ENCODE peak calls at places on chromosomes 13 and 19, in eight cellular contexts. F is left lung, C is psoas muscle, Z is GM20000, Q is astrocyte, V is NB4, M is neural crest cell, N is RWPE1. S is an unnamed sample.

GRCh38 chr19:46470376-46470775 is 987 bp downstream of the PNMA8A start:
- DNase-seq in F (no peak), C (no peak), Z (no peak), Q (no peak), V (no peak), M (no peak), N (no peak), S (no peak)

GRCh38 chr19:38134538-38135149 is 89.4 kb downstream of the DPF1 start:
- DNase-seq in F (no peak), C (no peak), Z (peak), Q (no peak), V (peak), M (peak), N (no peak), S (no peak)

GRCh38 chr13:106468948-106469590 is 66.4 kb downstream of the EFNB2 start:
- DNase-seq in F (no peak), C (no peak), Z (no peak), Q (no peak), V (no peak), M (no peak), N (no peak), S (no peak)

GRCh38 chr13:42997381-42997780 is 5.3 kb upstream of the EPSTI1 start:
- DNase-seq in F (no peak), C (no peak), Z (peak), Q (no peak), V (no peak), M (no peak), N (no peak), S (no peak)

GRCh38 chr13:39036212-39036611 is 1.7 kb downstream of the PROSER1 start:
- DNase-seq in F (no peak), C (no peak), Z (no peak), Q (peak), V (peak), M (no peak), N (no peak), S (no peak)

GRCh38 chr19:38253788-38254187 is 2.4 kb downstream of the PPP1R14A start:
- DNase-seq in F (no peak), C (no peak), Z (no peak), Q (no peak), V (no peak), M (no peak), N (no peak), S (no peak)

GRCh38 chr13:106455777-106456176 is 79.7 kb downstream of the EFNB2 start:
- DNase-seq in F (no peak), C (no peak), Z (no peak), Q (peak), V (no peak), M (no peak), N (no peak), S (no peak)

GRCh38 chr19:35328851-35329285 is at the start of gene CD22:
- DNase-seq in F (peak), C (no peak), Z (no peak), Q (no peak), V (peak), M (no peak), N (no peak), S (no peak)

GRCh38 chr19:33252971-33253370 is 27.3 kb upstream of the SLC7A10 start:
- DNase-seq in F (peak), C (peak), Z (no peak), Q (no peak), V (peak), M (no peak), N (no peak), S (peak)

GRCh38 chr13:35646061-35646774 is 169.7 kb upstream of the MAB21L1 start:
- DNase-seq in F (no peak), C (no peak), Z (no peak), Q (no peak), V (no peak), M (no peak), N (no peak), S (no peak)

GRCh38 chr19:42185281-42185680 is 32.2 kb downstream of the DEDD2 start:
- DNase-seq in F (no peak), C (no peak), Z (no peak), Q (peak), V (peak), M (no peak), N (no peak), S (no peak)

GRCh38 chr13:97274782-97275252 is 52.7 kb downstream of the MBNL2 start:
- DNase-seq in F (no peak), C (no peak), Z (no peak), Q (peak), V (no peak), M (no peak), N (peak), S (no peak)

GRCh38 chr13:43797869-43798268 is 11.1 kb upstream of the ENOX1 start:
- DNase-seq in F (no peak), C (no peak), Z (no peak), Q (no peak), V (no peak), M (no peak), N (no peak), S (no peak)

GRCh38 chr13:32314968-32315254 is 252 bp downstream of the ZAR1L start:
- DNase-seq in F (no peak), C (no peak), Z (peak), Q (peak), V (no peak), M (no peak), N (peak), S (peak)

GRCh38 chr19:39405261-39405912 is 1.3 kb upstream of the ZFP36 start:
- DNase-seq in F (no peak), C (no peak), Z (no peak), Q (no peak), V (no peak), M (no peak), N (no peak), S (no peak)

GRCh38 chr13:98801626-98802418 is 49.4 kb upstream of the SLC15A1 start:
- DNase-seq in F (no peak), C (no peak), Z (no peak), Q (no peak), V (no peak), M (no peak), N (no peak), S (no peak)

GRCh38 chr19:3357731-3358391 is 8.5 kb upstream of the NFIC start:
- DNase-seq in F (no peak), C (no peak), Z (no peak), Q (no peak), V (peak), M (no peak), N (no peak), S (no peak)

GRCh38 chr13:34037636-34038325 is 219.8 kb downstream of the RFC3 start:
- DNase-seq in F (no peak), C (no peak), Z (no peak), Q (peak), V (no peak), M (no peak), N (no peak), S (no peak)

GRCh38 chr13:31538067-31539042 is 201.0 kb upstream of the RXFP2 start:
- DNase-seq in F (no peak), C (no peak), Z (no peak), Q (peak), V (peak), M (no peak), N (peak), S (no peak)

GRCh38 chr13:21670006-21670882 is 629 bp upstream of the FGF9 start:
- DNase-seq in F (peak), C (peak), Z (peak), Q (peak), V (peak), M (peak), N (peak), S (no peak)

GRCh38 chr19:6663236-6664187 is 6.4 kb downstream of the TNFSF14 start:
- DNase-seq in F (no peak), C (no peak), Z (no peak), Q (no peak), V (no peak), M (no peak), N (no peak), S (peak)

GRCh38 chr13:49097374-49097773 is 121.7 kb downstream of the FNDC3A start:
- DNase-seq in F (no peak), C (no peak), Z (no peak), Q (peak), V (no peak), M (no peak), N (peak), S (no peak)

GRCh38 chr13:105914637-105915036 is 620.8 kb downstream of the EFNB2 start:
- DNase-seq in F (no peak), C (no peak), Z (no peak), Q (peak), V (no peak), M (no peak), N (no peak), S (no peak)

GRCh38 chr19:2533686-2534085 is 57.8 kb downstream of the GADD45B start:
- DNase-seq in F (no peak), C (no peak), Z (no peak), Q (no peak), V (no peak), M (no peak), N (no peak), S (no peak)

GRCh38 chr13:42497798-42498197 is 76.2 kb upstream of the TNFSF11 start:
- DNase-seq in F (no peak), C (no peak), Z (peak), Q (peak), V (peak), M (no peak), N (peak), S (no peak)

GRCh38 chr19:9834726-9835506 is at the start of gene PIN1:
- DNase-seq in F (peak), C (peak), Z (peak), Q (peak), V (peak), M (peak), N (peak), S (peak)
- TF ChIP-seq CTCF in F (peak), C (peak), Z (peak), Q (no peak), V (peak), M (peak), N (peak), S (peak)

DNA sequence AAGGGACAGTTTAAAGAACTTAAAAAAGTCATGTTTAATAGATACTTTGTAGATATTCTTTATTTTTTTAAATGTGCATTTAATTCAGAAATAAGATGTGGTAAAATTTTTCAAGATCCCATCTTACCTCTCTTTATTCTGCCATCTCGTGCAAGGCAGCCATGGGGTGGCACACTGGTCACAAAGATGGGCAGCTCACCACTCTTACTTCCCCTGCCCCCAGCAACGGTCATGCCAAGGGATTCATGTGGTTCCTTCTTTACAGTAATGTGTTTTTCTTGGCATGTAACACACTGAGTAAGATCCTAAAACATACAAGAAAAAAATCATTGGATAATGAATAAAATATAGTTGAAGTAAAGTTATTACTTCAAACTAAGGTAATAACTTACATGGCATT is 64.2 kb downstream of the LNX2 start:
- DNase-seq in F (no peak), C (peak), Z (no peak), Q (peak), V (no peak), M (no peak), N (no peak), S (no peak)
- TF ChIP-seq CTCF in F (no peak), C (peak), Z (no peak), Q (peak), V (no peak), M (no peak), N (no peak), S (no peak)

GRCh38 chr13:45269204-45269603 is 68.4 kb upstream of the KCTD4 start:
- DNase-seq in F (no peak), C (no peak), Z (no peak), Q (peak), V (no peak), M (no peak), N (no peak), S (no peak)
- TF ChIP-seq CTCF in F (no peak), C (no peak), Z (no peak), Q (no peak), V (no peak), M (no peak), N (no peak), S (no peak)

DNA sequence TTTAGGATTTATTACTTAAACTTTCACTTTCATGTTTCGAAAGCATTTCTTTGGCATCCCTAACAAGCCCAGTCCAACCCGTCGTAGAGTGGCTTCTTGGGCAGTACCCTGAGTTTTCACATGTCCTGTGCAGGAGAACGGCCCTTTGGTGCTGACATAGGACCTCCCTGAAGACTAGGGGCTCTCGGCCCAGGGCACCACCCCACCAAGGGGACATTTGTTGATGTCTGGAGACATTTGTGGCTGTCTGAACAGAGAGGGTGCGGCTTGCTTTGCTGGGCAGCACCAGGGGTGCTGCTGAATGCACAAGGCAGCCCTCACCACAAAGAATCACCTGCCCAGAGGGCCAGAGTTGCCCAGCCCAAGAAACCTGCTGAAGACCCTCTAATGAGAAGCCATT is 30.6 kb downstream of the CUL4A start:
- DNase-seq in F (no peak), C (no peak), Z (no peak), Q (no peak), V (no peak), M (no peak), N (no peak), S (no peak)
- TF ChIP-seq CTCF in F (no peak), C (no peak), Z (no peak), Q (no peak), V (no peak), M (no peak), N (no peak), S (no peak)

GRCh38 chr19:56671613-56671994 is at the start of gene ZNF835:
- DNase-seq in F (peak), C (peak), Z (no peak), Q (no peak), V (no peak), M (no peak), N (no peak), S (peak)
- TF ChIP-seq CTCF in F (peak), C (peak), Z (no peak), Q (no peak), V (no peak), M (no peak), N (no peak), S (peak)

GRCh38 chr19:51509823-51510660 is 8.4 kb upstream of the SIGLEC12 start:
- DNase-seq in F (no peak), C (no peak), Z (no peak), Q (no peak), V (no peak), M (no peak), N (no peak), S (no peak)

GRCh38 chr19:51508059-51508733 is 6.6 kb upstream of the SIGLEC12 start:
- DNase-seq in F (no peak), C (no peak), Z (no peak), Q (no peak), V (no peak), M (no peak), N (no peak), S (no peak)

GRCh38 chr19:51514866-51515481 is 13.4 kb upstream of the SIGLEC12 start:
- DNase-seq in F (no peak), C (no peak), Z (peak), Q (peak), V (peak), M (peak), N (peak), S (no peak)

GRCh38 chr19:51513968-51514367 is 12.4 kb upstream of the SIGLEC12 start:
- DNase-seq in F (no peak), C (no peak), Z (no peak), Q (no peak), V (no peak), M (no peak), N (no peak), S (no peak)

DNA sequence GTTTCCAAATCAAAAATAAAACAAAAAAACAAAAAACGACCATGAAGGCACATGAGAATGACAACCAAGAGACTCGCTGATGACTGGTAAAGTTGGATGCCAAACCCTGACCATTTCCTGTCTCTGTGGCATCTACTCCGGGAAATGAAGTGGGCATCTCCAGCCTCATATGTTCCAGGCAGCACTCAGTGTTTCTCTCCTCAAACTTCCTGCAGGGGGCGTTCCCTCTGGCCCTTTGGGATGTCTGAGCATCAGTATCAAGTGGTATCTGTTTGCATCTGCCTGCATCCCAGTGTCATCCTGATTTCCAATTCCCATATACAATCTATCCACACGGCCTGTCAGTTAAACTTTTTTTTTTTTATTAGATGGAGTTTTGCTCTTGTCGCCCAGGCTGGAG is 9.8 kb upstream of the SIGLEC12 start:
- DNase-seq in F (no peak), C (no peak), Z (peak), Q (no peak), V (peak), M (no peak), N (no peak), S (no peak)
- TF ChIP-seq CTCF in F (no peak), C (no peak), Z (no peak), Q (no peak), V (peak), M (peak), N (no peak), S (peak)

GRCh38 chr13:61410669-61411297 is 4.9 kb downstream of the PCDH20 start:
- DNase-seq in F (no peak), C (no peak), Z (peak), Q (no peak), V (peak), M (no peak), N (peak), S (no peak)
- TF ChIP-seq CTCF in F (no peak), C (peak), Z (no peak), Q (peak), V (peak), M (peak), N (peak), S (no peak)

GRCh38 chr19:45254044-45254531 is 3.0 kb downstream of the MARK4 start:
- DNase-seq in F (no peak), C (no peak), Z (no peak), Q (no peak), V (no peak), M (no peak), N (no peak), S (no peak)
- TF ChIP-seq CTCF in F (no peak), C (peak), Z (no peak), Q (no peak), V (no peak), M (peak), N (no peak), S (no peak)

GRCh38 chr19:13842294-13843103 is 34.4 kb upstream of the NANOS3 start:
- DNase-seq in F (peak), C (peak), Z (peak), Q (no peak), V (peak), M (no peak), N (peak), S (peak)
- TF ChIP-seq CTCF in F (no peak), C (no peak), Z (peak), Q (no peak), V (no peak), M (no peak), N (no peak), S (no peak)

GRCh38 chr19:8665468-8666213 is 33.0 kb downstream of the ACTL9 start:
- DNase-seq in F (no peak), C (no peak), Z (no peak), Q (no peak), V (peak), M (no peak), N (no peak), S (no peak)

GRCh38 chr19:8662263-8662662 is 31.8 kb downstream of the NFILZ start:
- DNase-seq in F (no peak), C (no peak), Z (no peak), Q (no peak), V (no peak), M (no peak), N (no peak), S (no peak)

GRCh38 chr19:8663920-8664670 is 33.7 kb downstream of the NFILZ start:
- DNase-seq in F (no peak), C (no peak), Z (peak), Q (no peak), V (peak), M (no peak), N (no peak), S (peak)

GRCh38 chr19:8666814-8667405 is 31.7 kb downstream of the ACTL9 start:
- DNase-seq in F (no peak), C (no peak), Z (no peak), Q (no peak), V (peak), M (no peak), N (no peak), S (no peak)

DNA sequence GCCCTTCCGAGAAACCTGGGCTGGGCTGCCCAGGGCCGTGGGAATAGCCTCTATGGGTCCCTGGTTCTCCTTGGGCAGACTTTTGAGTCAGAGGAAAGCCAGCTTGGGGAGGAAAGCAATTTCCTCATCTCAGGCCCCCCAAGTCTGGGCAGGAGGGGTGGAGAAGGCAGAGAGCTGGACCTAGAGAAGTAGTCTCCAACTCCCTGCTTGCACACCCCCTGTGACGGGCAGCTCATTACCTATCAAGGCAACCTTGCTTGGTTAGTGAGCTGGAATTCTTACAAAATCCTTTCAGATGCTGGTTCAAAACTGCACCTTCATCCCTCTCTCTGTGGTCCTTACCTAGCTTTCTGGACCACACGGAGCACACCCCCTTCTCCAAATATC is 33.9 kb downstream of the ACTL9 start:
- DNase-seq in F (no peak), C (no peak), Z (no peak), Q (no peak), V (no peak), M (no peak), N (no peak), S (peak)
- TF ChIP-seq CTCF in F (no peak), C (no peak), Z (no peak), Q (no peak), V (no peak), M (no peak), N (no peak), S (no peak)